ENCODE peak calls at places on chromosomes 12 and 14, in ten cellular contexts. P is body of pancreas, T is breast epithelium, Y is A549, F is spleen, B is heart left ventricle, A is tibial nerve, Z is ovary, G is suprapubic skin, L is IMR-90. N is an unnamed sample.

GRCh38 chr12:82874935-82875334 is 188.2 kb downstream of the TMTC2 start:
- DNase-seq in P (no peak), T (no peak), Y (no peak), F (no peak), B (no peak), A (no peak), Z (no peak), G (no peak), L (peak; percentile 67), N (no peak)

GRCh38 chr12:132766380-132767085 is 4.9 kb upstream of the ANKLE2 start:
- DNase-seq in P (peak; percentile 63), T (no peak), Y (no peak), F (peak; percentile 80), B (peak; percentile 79), A (no peak), Z (no peak), G (no peak), L (peak; percentile 27), N (no peak)

GRCh38 chr14:55288439-55288838 is 17.2 kb downstream of the FBXO34 start:
- DNase-seq in P (no peak), T (no peak), Y (no peak), F (no peak), B (no peak), A (no peak), Z (no peak), G (no peak), L (no peak), N (no peak)

GRCh38 chr14:80465541-80466220 is 254.4 kb upstream of the DIO2 start:
- DNase-seq in P (no peak), T (no peak), Y (no peak), F (no peak), B (no peak), A (no peak), Z (no peak), G (no peak), L (no peak), N (no peak)

GRCh38 chr12:2266666-2267623 is 214.2 kb downstream of the CACNA1C start:
- DNase-seq in P (no peak), T (no peak), Y (no peak), F (no peak), B (no peak), A (no peak), Z (no peak), G (peak; percentile 39), L (no peak), N (no peak)

GRCh38 chr14:90556050-90556477 is 159.2 kb downstream of the CALM1 start:
- DNase-seq in P (peak; percentile 59), T (no peak), Y (no peak), F (peak; percentile 52), B (no peak), A (no peak), Z (no peak), G (no peak), L (no peak), N (no peak)

GRCh38 chr12:60394680-60395079 is 798.9 kb downstream of the SLC16A7 start:
- DNase-seq in P (no peak), T (no peak), Y (no peak), F (no peak), B (no peak), A (no peak), Z (no peak), G (no peak), L (peak; percentile 85), N (no peak)

GRCh38 chr14:77955816-77956796 is 156.2 kb downstream of the ADCK1 start:
- DNase-seq in P (no peak), T (no peak), Y (no peak), F (no peak), B (no peak), A (no peak), Z (no peak), G (no peak), L (no peak), N (no peak)

GRCh38 chr12:105729931-105730330 is 399.4 kb downstream of the C12orf75 start:
- DNase-seq in P (no peak), T (no peak), Y (no peak), F (no peak), B (no peak), A (no peak), Z (no peak), G (no peak), L (no peak), N (no peak)

GRCh38 chr12:50102186-50102585 is 1.6 kb upstream of the GPD1 start:
- DNase-seq in P (no peak), T (no peak), Y (no peak), F (no peak), B (no peak), A (no peak), Z (no peak), G (no peak), L (no peak), N (no peak)

GRCh38 chr14:52124791-52125661 is 56.2 kb upstream of the NID2 start:
- DNase-seq in P (no peak), T (no peak), Y (peak; percentile 44), F (no peak), B (peak; percentile 36), A (no peak), Z (no peak), G (no peak), L (peak; percentile 87), N (no peak)

GRCh38 chr12:52195065-52195730 is 3.4 kb upstream of the KRT80 start:
- DNase-seq in P (no peak), T (peak; percentile 70), Y (no peak), F (no peak), B (no peak), A (no peak), Z (no peak), G (no peak), L (peak; percentile 17), N (no peak)

GRCh38 chr14:40252817-40253447 is 820.7 kb upstream of the FBXO33 start:
- DNase-seq in P (no peak), T (no peak), Y (no peak), F (no peak), B (no peak), A (no peak), Z (no peak), G (no peak), L (no peak), N (no peak)

GRCh38 chr14:73457050-73457934 is 1.1 kb downstream of the NUMB start:
- DNase-seq in P (peak; percentile 45), T (no peak), Y (peak; percentile 47), F (peak; percentile 88), B (peak; percentile 52), A (no peak), Z (no peak), G (peak; percentile 77), L (peak; percentile 33), N (peak; percentile 16)

GRCh38 chr12:57523706-57524614 is 1.3 kb downstream of the MBD6 start:
- DNase-seq in P (no peak), T (no peak), Y (no peak), F (peak; percentile 80), B (no peak), A (no peak), Z (peak; percentile 35), G (no peak), L (no peak), N (no peak)

GRCh38 chr12:21906919-21907642 is 34.1 kb downstream of the ABCC9 start:
- DNase-seq in P (no peak), T (no peak), Y (no peak), F (no peak), B (no peak), A (no peak), Z (no peak), G (no peak), L (peak; percentile 42), N (no peak)

GRCh38 chr12:34595749-34596733 is 573.7 kb downstream of the ALG10 start:
- DNase-seq in P (peak; percentile 3), T (no peak), Y (no peak), F (peak; percentile 40), B (no peak), A (no peak), Z (peak; percentile 5), G (peak; percentile 41), L (no peak), N (no peak)
- H3K9me3 ChIP-seq in P (no peaks in the 10 kb centered on the region), T (peaks cover 82% of the 10 kb centered on the region), Y (peaks cover 26% of the 10 kb centered on the region), F (peaks cover 100% of the 10 kb centered on the region), B (peaks cover 3% of the 10 kb centered on the region), A (no peaks in the 10 kb centered on the region), Z (peaks cover 7% of the 10 kb centered on the region), G (peaks cover 55% of the 10 kb centered on the region), L (peaks cover 43% of the 10 kb centered on the region), N (no peaks in the 10 kb centered on the region)

GRCh38 chr14:98957211-98958047 is 314.6 kb downstream of the BCL11B start:
- DNase-seq in P (peak; percentile 33), T (peak; percentile 64), Y (peak; percentile 49), F (no peak), B (peak; percentile 16), A (peak; percentile 34), Z (peak; percentile 59), G (peak; percentile 90), L (no peak), N (no peak)
- H3K27ac ChIP-seq in P (no peak overlapping the region), T (peak overlapping the region; percentile 25), Y (peak overlapping the region; percentile 63), F (no peak overlapping the region), B (no peak overlapping the region), A (no peak overlapping the region), Z (peak overlapping the region; percentile 71), G (peak overlapping the region; percentile 68), L (no peak overlapping the region), N (no peak overlapping the region)

DNA sequence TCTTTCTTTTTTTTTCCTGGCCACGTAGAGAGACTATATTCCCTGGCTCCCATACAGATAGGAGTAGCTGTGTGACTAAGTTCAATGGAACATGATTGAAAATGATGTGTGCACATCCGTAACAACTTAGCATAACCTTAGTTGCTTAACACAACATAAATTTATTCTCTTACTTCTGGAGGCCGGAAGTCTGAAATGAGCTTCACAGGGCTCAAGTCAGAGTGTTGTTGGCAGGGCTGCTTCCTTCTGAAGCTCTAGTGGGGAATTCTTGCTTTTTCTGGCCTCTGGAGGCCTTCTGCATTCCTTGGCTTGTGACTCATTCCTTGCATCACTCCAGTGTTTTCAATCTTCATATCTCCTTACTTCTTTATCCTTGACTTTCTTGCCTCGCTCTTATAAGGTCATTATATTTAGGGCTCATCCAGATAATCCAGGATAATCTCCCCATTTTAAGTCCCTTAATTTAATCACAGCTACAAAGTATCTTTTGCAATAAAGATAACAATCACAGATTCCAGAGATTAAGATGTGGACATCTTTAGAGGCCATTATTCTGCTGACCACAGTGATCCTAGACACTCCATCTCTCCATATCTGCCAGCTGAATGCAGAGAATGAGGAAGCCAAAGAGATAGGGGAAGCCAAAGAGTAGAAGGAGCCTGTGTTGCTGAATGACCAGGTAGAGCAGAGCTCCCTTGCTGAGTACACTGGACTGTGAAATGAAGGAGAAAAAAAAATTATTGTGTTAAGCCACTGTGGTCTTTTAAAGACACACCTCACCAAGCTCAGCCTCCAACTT is 21.0 kb upstream of the SNX6 start:
- DNase-seq in P (no peak), T (no peak), Y (peak; percentile 92), F (no peak), B (no peak), A (no peak), Z (no peak), G (no peak), L (peak; percentile 100), N (no peak)
- TF ChIP-seq POLR2A in P (no peak), T (no peak), Y (no peak), F (no peak), B (no peak), A (no peak), Z (no peak), G (no peak), L (peak; percentile 33), N (no peak)

DNA sequence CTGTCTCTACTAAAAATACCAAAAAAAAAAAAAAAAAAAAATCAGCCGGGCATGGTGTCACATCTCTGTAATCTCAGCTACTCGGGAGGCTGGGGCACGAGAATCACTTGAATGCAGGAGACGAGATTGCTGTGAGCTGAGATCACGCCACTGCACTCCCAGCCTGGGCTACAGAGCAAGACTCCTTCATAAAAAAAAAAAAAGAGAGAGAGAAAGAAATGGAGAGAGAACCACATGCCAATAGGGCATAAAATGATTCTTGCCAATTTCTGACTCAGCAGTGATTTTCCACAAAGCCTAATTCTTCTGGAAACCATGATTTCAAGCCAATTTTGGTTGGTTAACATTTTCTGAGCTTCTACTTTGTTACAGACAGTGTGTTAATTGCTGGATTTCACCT is 250.4 kb upstream of the SEL1L start:
- DNase-seq in P (no peak), T (no peak), Y (no peak), F (no peak), B (no peak), A (no peak), Z (no peak), G (no peak), L (no peak), N (no peak)
- H3K9me3 ChIP-seq in P (no peaks in the 10 kb centered on the region), T (no peaks in the 10 kb centered on the region), Y (no peaks in the 10 kb centered on the region), F (peaks cover 10% of the 10 kb centered on the region), B (no peaks in the 10 kb centered on the region), A (no peaks in the 10 kb centered on the region), Z (no peaks in the 10 kb centered on the region), G (no peaks in the 10 kb centered on the region), L (peaks cover 4% of the 10 kb centered on the region), N (no peaks in the 10 kb centered on the region)